ENCODE peak calls at places on chromosomes 4 and X, in six cellular contexts. One of them, this sample, is unnamed.

GRCh38 chrX:39900788-39901170 is 197.0 kb downstream of the BCOR start:
- DNase-seq in mucosa of descending colon: no peak
- DNase-seq in pancreas: no peak
- DNase-seq in CD8-positive, alpha-beta T cell: no peak
- DNase-seq in stomach: no peak
- DNase-seq in heart right ventricle: no peak
- DNase-seq in this sample: no peak

GRCh38 chrX:30065226-30065625 is 150.1 kb upstream of the MAGEB2 start:
- DNase-seq in stomach: no peak
- DNase-seq in pancreas: no peak
- DNase-seq in CD8-positive, alpha-beta T cell: no peak
- DNase-seq in mucosa of descending colon: no peak
- DNase-seq in heart right ventricle: no peak
- DNase-seq in this sample: no peak

GRCh38 chr4:82381661-82382284 is 8.0 kb upstream of the HNRNPD start:
- DNase-seq in mucosa of descending colon: no peak
- DNase-seq in stomach: no peak
- DNase-seq in CD8-positive, alpha-beta T cell: no peak
- DNase-seq in heart right ventricle: no peak
- DNase-seq in pancreas: no peak
- DNase-seq in this sample: no peak

GRCh38 chrX:77446029-77446585 is 1.1 kb upstream of the FGF16 start:
- DNase-seq in stomach: no peak
- DNase-seq in heart right ventricle: no peak
- DNase-seq in pancreas: peak; percentile 18
- DNase-seq in CD8-positive, alpha-beta T cell: no peak
- DNase-seq in mucosa of descending colon: peak; percentile 41
- DNase-seq in this sample: no peak

GRCh38 chrX:111133389-111133788 is 37.4 kb downstream of the PAK3 start:
- DNase-seq in mucosa of descending colon: no peak
- DNase-seq in CD8-positive, alpha-beta T cell: no peak
- DNase-seq in pancreas: no peak
- DNase-seq in stomach: no peak
- DNase-seq in heart right ventricle: no peak
- DNase-seq in this sample: no peak

GRCh38 chr4:77465271-77465670 is 140.3 kb upstream of the CXCL13 start:
- DNase-seq in CD8-positive, alpha-beta T cell: no peak
- DNase-seq in pancreas: peak; percentile 48
- DNase-seq in stomach: peak; percentile 62
- DNase-seq in mucosa of descending colon: peak; percentile 47
- DNase-seq in heart right ventricle: no peak
- DNase-seq in this sample: no peak

GRCh38 chr4:65580551-65580950 is 89.7 kb downstream of the EPHA5 start:
- DNase-seq in pancreas: no peak
- DNase-seq in heart right ventricle: no peak
- DNase-seq in stomach: no peak
- DNase-seq in mucosa of descending colon: no peak
- DNase-seq in CD8-positive, alpha-beta T cell: no peak
- DNase-seq in this sample: no peak

GRCh38 chr4:186934841-186935443 is 211.3 kb upstream of the FAT1 start:
- DNase-seq in heart right ventricle: no peak
- DNase-seq in mucosa of descending colon: no peak
- DNase-seq in CD8-positive, alpha-beta T cell: no peak
- DNase-seq in pancreas: no peak
- DNase-seq in stomach: no peak
- DNase-seq in this sample: no peak

GRCh38 chrX:108268434-108269080 is 169.7 kb downstream of the COL4A6 start:
- DNase-seq in CD8-positive, alpha-beta T cell: no peak
- DNase-seq in heart right ventricle: no peak
- DNase-seq in stomach: no peak
- DNase-seq in pancreas: peak; percentile 24
- DNase-seq in mucosa of descending colon: no peak
- DNase-seq in this sample: no peak

GRCh38 chr4:17066972-17067371 is 168.5 kb upstream of the LDB2 start:
- DNase-seq in heart right ventricle: no peak
- DNase-seq in pancreas: no peak
- DNase-seq in CD8-positive, alpha-beta T cell: no peak
- DNase-seq in mucosa of descending colon: no peak
- DNase-seq in stomach: no peak
- DNase-seq in this sample: no peak

GRCh38 chr4:33709247-33709646 is 2535.1 kb downstream of the ARAP2 start:
- DNase-seq in mucosa of descending colon: no peak
- DNase-seq in stomach: no peak
- DNase-seq in heart right ventricle: no peak
- DNase-seq in CD8-positive, alpha-beta T cell: no peak
- DNase-seq in pancreas: no peak
- DNase-seq in this sample: no peak

GRCh38 chr4:6361076-6361784 is 91.6 kb downstream of the WFS1 start:
- DNase-seq in pancreas: no peak
- DNase-seq in heart right ventricle: no peak
- DNase-seq in CD8-positive, alpha-beta T cell: no peak
- DNase-seq in stomach: no peak
- DNase-seq in mucosa of descending colon: no peak
- DNase-seq in this sample: no peak

GRCh38 chrX:78527263-78527662 is 131.9 kb downstream of the RTL3 start:
- DNase-seq in mucosa of descending colon: no peak
- DNase-seq in CD8-positive, alpha-beta T cell: no peak
- DNase-seq in stomach: no peak
- DNase-seq in pancreas: no peak
- DNase-seq in heart right ventricle: no peak
- DNase-seq in this sample: no peak

GRCh38 chr4:174631901-174632758 is 109.8 kb upstream of the HPGD start:
- DNase-seq in stomach: no peak
- DNase-seq in heart right ventricle: no peak
- DNase-seq in mucosa of descending colon: no peak
- DNase-seq in CD8-positive, alpha-beta T cell: no peak
- DNase-seq in pancreas: no peak
- DNase-seq in this sample: no peak

DNA sequence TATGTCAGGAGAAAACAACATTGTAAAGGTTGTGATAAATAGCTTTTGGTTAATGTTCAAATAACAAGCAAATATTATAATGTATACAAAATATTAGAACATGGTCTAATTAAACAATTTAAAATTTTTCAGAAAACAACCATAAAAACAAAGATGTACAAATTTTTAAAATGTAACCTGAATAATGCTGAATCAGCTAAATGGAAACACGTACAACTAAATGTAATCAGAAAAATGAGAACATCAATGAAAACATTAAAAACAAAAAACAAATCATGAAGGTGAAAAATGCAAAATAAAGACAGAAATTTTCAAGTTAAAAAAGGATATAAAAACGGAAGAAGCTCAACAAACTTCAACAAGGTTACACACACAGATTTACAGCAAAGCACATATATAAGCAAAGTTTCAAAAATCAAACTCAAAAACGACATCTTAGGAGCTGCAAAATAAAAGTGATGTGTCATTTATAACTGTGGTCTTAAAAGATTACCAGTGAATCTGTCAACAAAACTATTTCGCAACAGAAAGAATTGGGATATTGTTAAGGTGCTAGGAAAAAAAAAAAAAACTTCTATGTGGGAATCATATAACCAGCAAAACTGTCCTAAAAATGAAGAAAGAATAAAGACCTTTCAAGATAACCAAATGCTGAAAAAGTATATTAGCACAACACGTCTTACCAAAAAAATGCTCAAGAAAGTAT is 31.8 kb downstream of the ZNF732 start:
- DNase-seq in CD8-positive, alpha-beta T cell: no peak
- DNase-seq in stomach: no peak
- DNase-seq in mucosa of descending colon: no peak
- DNase-seq in pancreas: no peak
- DNase-seq in heart right ventricle: no peak
- DNase-seq in this sample: no peak
- H3K9me3 ChIP-seq in CD8-positive, alpha-beta T cell: peaks cover 26% of the 10 kb centered on the region
- H3K9me3 ChIP-seq in stomach: peaks cover 67% of the 10 kb centered on the region
- H3K9me3 ChIP-seq in mucosa of descending colon: peaks cover 96% of the 10 kb centered on the region
- H3K9me3 ChIP-seq in pancreas: peaks cover 15% of the 10 kb centered on the region
- H3K9me3 ChIP-seq in heart right ventricle: peaks cover 100% of the 10 kb centered on the region
- H3K9me3 ChIP-seq in this sample: peaks cover 2% of the 10 kb centered on the region

GRCh38 chrX:34053931-34054330 is 78.2 kb downstream of the FAM47A start:
- DNase-seq in pancreas: no peak
- DNase-seq in heart right ventricle: no peak
- DNase-seq in CD8-positive, alpha-beta T cell: no peak
- DNase-seq in mucosa of descending colon: no peak
- DNase-seq in stomach: no peak
- DNase-seq in this sample: no peak

GRCh38 chrX:34063616-34064015 is 68.5 kb downstream of the FAM47A start:
- DNase-seq in mucosa of descending colon: no peak
- DNase-seq in CD8-positive, alpha-beta T cell: no peak
- DNase-seq in pancreas: no peak
- DNase-seq in stomach: no peak
- DNase-seq in heart right ventricle: no peak
- DNase-seq in this sample: no peak

DNA sequence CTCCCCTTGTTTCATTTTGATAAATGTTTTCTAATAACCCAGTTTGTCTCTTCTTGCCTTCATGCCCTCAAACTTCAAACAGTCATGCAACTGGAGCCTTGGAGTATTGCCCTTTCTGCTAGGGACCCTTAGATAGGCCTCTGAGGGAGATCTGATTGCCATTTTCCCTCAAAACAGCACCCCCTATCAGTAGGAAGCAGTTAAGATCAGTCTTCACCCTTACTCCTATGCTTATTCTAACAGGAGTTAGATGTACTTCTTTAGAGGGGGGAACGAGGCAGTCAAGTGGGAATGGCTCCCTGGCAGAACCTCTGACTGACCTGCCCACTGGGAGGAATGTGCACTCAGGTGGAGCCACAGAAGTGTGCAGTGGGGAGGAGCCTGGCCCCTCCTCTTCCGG is 74.1 kb downstream of the FAM47A start:
- DNase-seq in stomach: no peak
- DNase-seq in CD8-positive, alpha-beta T cell: no peak
- DNase-seq in pancreas: no peak
- DNase-seq in heart right ventricle: no peak
- DNase-seq in mucosa of descending colon: no peak
- DNase-seq in this sample: no peak
- H3K9me3 ChIP-seq in stomach: no peaks in the 10 kb centered on the region
- H3K9me3 ChIP-seq in CD8-positive, alpha-beta T cell: no peaks in the 10 kb centered on the region
- H3K9me3 ChIP-seq in pancreas: no peaks in the 10 kb centered on the region
- H3K9me3 ChIP-seq in heart right ventricle: no peaks in the 10 kb centered on the region
- H3K9me3 ChIP-seq in mucosa of descending colon: peaks cover 7% of the 10 kb centered on the region
- H3K9me3 ChIP-seq in this sample: no peaks in the 10 kb centered on the region

DNA sequence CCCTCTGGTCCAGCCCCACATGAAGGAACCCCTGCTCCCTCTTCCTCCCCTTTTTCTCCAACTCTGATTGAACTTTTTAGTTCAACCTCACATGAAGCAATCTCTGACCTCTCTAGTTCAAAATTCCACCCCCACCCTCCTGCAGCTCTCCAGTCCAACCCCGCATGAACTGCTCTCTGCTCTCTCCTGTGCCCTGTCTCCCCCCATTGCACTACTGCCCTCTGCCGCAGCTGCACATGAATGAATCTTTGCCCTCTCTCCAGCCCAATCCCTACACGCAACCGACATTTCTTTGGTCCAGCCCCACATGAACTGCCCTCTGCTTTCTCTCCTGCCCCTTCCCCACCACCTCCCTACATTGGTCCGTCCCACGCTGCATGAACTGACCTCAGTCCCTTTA is 6.9 kb downstream of the CETN2 start:
- DNase-seq in stomach: no peak
- DNase-seq in heart right ventricle: no peak
- DNase-seq in CD8-positive, alpha-beta T cell: no peak
- DNase-seq in pancreas: no peak
- DNase-seq in mucosa of descending colon: no peak
- DNase-seq in this sample: no peak
- H3K9me3 ChIP-seq in stomach: no peaks in the 10 kb centered on the region
- H3K9me3 ChIP-seq in heart right ventricle: no peaks in the 10 kb centered on the region
- H3K9me3 ChIP-seq in CD8-positive, alpha-beta T cell: no peaks in the 10 kb centered on the region
- H3K9me3 ChIP-seq in pancreas: no peaks in the 10 kb centered on the region
- H3K9me3 ChIP-seq in mucosa of descending colon: no peaks in the 10 kb centered on the region
- H3K9me3 ChIP-seq in this sample: no peaks in the 10 kb centered on the region

GRCh38 chrX:95640226-95640625 is 1044.4 kb upstream of the DIAPH2 start:
- DNase-seq in stomach: no peak
- DNase-seq in CD8-positive, alpha-beta T cell: no peak
- DNase-seq in pancreas: no peak
- DNase-seq in heart right ventricle: no peak
- DNase-seq in mucosa of descending colon: no peak
- DNase-seq in this sample: no peak
- H3K9me3 ChIP-seq in stomach: no peaks in the 10 kb centered on the region
- H3K9me3 ChIP-seq in CD8-positive, alpha-beta T cell: no peaks in the 10 kb centered on the region
- H3K9me3 ChIP-seq in pancreas: no peaks in the 10 kb centered on the region
- H3K9me3 ChIP-seq in heart right ventricle: no peaks in the 10 kb centered on the region
- H3K9me3 ChIP-seq in mucosa of descending colon: no peaks in the 10 kb centered on the region
- H3K9me3 ChIP-seq in this sample: no peaks in the 10 kb centered on the region

DNA sequence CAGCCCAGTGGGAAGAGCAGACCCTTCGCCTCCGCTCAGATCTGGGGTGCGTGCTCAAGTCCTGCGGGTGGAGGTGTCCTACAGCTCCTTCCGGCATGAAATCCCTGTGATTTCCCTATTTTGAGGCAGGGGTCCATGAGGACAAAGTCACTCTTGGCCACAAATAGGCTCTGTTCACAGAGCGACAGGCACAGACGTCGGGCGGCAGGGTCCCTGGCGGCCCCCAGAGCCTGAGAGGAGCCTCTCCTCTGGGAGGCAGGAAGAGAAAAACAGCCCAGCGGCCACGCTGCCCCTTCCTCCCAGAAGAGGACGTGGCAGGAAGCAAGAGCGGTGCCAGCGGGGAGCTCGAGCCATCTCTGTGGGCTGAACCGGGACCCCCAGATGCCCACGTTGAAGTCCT is 38.7 kb downstream of the ABLIM2 start:
- DNase-seq in CD8-positive, alpha-beta T cell: no peak
- DNase-seq in pancreas: no peak
- DNase-seq in heart right ventricle: no peak
- DNase-seq in stomach: no peak
- DNase-seq in mucosa of descending colon: no peak
- DNase-seq in this sample: no peak
- H3K9me3 ChIP-seq in CD8-positive, alpha-beta T cell: no peaks in the 10 kb centered on the region
- H3K9me3 ChIP-seq in pancreas: no peaks in the 10 kb centered on the region
- H3K9me3 ChIP-seq in heart right ventricle: no peaks in the 10 kb centered on the region
- H3K9me3 ChIP-seq in stomach: no peaks in the 10 kb centered on the region
- H3K9me3 ChIP-seq in mucosa of descending colon: no peaks in the 10 kb centered on the region
- H3K9me3 ChIP-seq in this sample: no peaks in the 10 kb centered on the region

GRCh38 chr4:154064244-154064643 is 275.4 kb upstream of the SFRP2 start:
- DNase-seq in heart right ventricle: no peak
- DNase-seq in CD8-positive, alpha-beta T cell: no peak
- DNase-seq in stomach: no peak
- DNase-seq in pancreas: no peak
- DNase-seq in mucosa of descending colon: no peak
- DNase-seq in this sample: no peak
- H3K9me3 ChIP-seq in heart right ventricle: peaks cover 69% of the 10 kb centered on the region
- H3K9me3 ChIP-seq in CD8-positive, alpha-beta T cell: no peaks in the 10 kb centered on the region
- H3K9me3 ChIP-seq in stomach: peaks cover 32% of the 10 kb centered on the region
- H3K9me3 ChIP-seq in pancreas: no peaks in the 10 kb centered on the region
- H3K9me3 ChIP-seq in mucosa of descending colon: peaks cover 29% of the 10 kb centered on the region
- H3K9me3 ChIP-seq in this sample: peaks cover 2% of the 10 kb centered on the region

DNA sequence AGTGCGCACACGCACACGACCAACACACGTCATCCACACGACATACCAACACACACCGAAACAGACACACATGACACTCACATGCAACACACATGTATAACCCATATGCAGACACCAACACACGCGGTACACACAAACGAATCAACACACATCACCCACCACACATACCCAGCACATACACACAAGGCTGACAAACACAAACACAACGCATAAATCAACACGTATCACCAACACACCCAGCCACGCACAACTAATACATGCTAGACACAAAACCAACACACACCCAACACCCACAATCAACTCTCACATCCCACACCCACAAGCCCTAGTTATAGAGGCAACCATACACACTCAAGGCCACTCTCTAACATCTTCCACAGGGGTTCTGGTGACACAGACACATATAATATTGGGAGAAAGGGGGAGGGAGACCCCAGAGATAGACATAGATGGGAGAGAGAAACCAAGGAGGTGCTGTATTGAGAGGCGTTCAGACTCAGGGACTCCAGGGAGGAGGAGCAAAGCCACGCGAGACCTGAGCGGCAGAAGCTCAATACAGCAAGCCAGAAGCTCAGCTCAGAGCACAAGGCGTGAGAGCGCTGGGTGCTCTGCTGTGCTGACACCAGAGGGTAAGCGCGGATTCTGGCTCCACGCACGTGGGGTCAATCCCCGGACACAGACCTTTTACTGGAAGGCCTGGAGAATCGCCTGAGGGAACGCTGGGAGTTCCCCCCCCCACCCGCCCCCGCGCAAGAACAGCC is 8.5 kb downstream of the MSX1 start:
- DNase-seq in pancreas: no peak
- DNase-seq in CD8-positive, alpha-beta T cell: no peak
- DNase-seq in mucosa of descending colon: no peak
- DNase-seq in stomach: no peak
- DNase-seq in heart right ventricle: no peak
- DNase-seq in this sample: no peak
- H3K9me3 ChIP-seq in pancreas: no peaks in the 10 kb centered on the region
- H3K9me3 ChIP-seq in CD8-positive, alpha-beta T cell: no peaks in the 10 kb centered on the region
- H3K9me3 ChIP-seq in mucosa of descending colon: no peaks in the 10 kb centered on the region
- H3K9me3 ChIP-seq in stomach: no peaks in the 10 kb centered on the region
- H3K9me3 ChIP-seq in heart right ventricle: no peaks in the 10 kb centered on the region
- H3K9me3 ChIP-seq in this sample: no peaks in the 10 kb centered on the region

This sample was measured in right cardiac atrium.